ENCODE peak calls at places on chromosome 1, in eight cellular contexts. L is GM12878; U is CD8-positive, alpha-beta memory T cell; O is Panc1; K is tibial artery; R is adrenal gland; J is upper lobe of right lung; S is hepatocyte. T is an unnamed sample. For H3K4me1, H3K9me3 and H3K36me3, the result is how much of the 10 kb centered on the place peaks cover.

GRCh38 chr1:19799233-19799876 is 361 bp downstream of the TMCO4 start:
- DNase-seq in L (no peak), U (peak), O (no peak), K (peak), R (peak), J (peak), S (peak), T (peak)

GRCh38 chr1:83836543-83836942 is 162.4 kb downstream of the TTLL7 start:
- DNase-seq in L (no peak), U (no peak), O (no peak), K (no peak), R (no peak), J (no peak), S (no peak), T (no peak)

GRCh38 chr1:180231506-180232420 is 1.7 kb downstream of the LHX4 start:
- DNase-seq in L (no peak), U (no peak), O (no peak), K (peak), R (no peak), J (no peak), S (no peak), T (peak)

GRCh38 chr1:208183977-208184901 is 59.9 kb downstream of the PLXNA2 start:
- DNase-seq in L (no peak), U (no peak), O (no peak), K (peak), R (no peak), J (no peak), S (peak), T (no peak)

GRCh38 chr1:6212193-6212959 is 6.5 kb downstream of the RNF207 start:
- DNase-seq in L (no peak), U (no peak), O (no peak), K (no peak), R (no peak), J (no peak), S (no peak), T (no peak)

GRCh38 chr1:73804935-73805334 is 393.0 kb downstream of the LRRIQ3 start:
- DNase-seq in L (no peak), U (no peak), O (no peak), K (no peak), R (no peak), J (no peak), S (no peak), T (no peak)

GRCh38 chr1:35988237-35988636 is 57.3 kb downstream of the AGO3 start:
- DNase-seq in L (no peak), U (no peak), O (no peak), K (no peak), R (no peak), J (no peak), S (no peak), T (no peak)

GRCh38 chr1:230210979-230211336 is 143.9 kb downstream of the GALNT2 start:
- DNase-seq in L (no peak), U (no peak), O (no peak), K (no peak), R (no peak), J (no peak), S (no peak), T (no peak)

GRCh38 chr1:28966617-28967016 is 52.2 kb downstream of the EPB41 start:
- DNase-seq in L (no peak), U (no peak), O (no peak), K (no peak), R (no peak), J (no peak), S (peak), T (no peak)

GRCh38 chr1:235093013-235093618 is 35.5 kb downstream of the TOMM20 start:
- DNase-seq in L (no peak), U (no peak), O (no peak), K (peak), R (peak), J (peak), S (peak), T (no peak)

GRCh38 chr1:176102243-176102642 is 104.8 kb downstream of the COP1 start:
- DNase-seq in L (no peak), U (no peak), O (no peak), K (no peak), R (no peak), J (no peak), S (peak), T (no peak)

GRCh38 chr1:234108921-234109320 is 204.4 kb downstream of the SLC35F3 start:
- DNase-seq in L (no peak), U (no peak), O (peak), K (no peak), R (no peak), J (no peak), S (peak), T (no peak)

GRCh38 chr1:1371354-1371740 is 3.7 kb downstream of the AURKAIP1 start:
- DNase-seq in L (no peak), U (peak), O (no peak), K (no peak), R (no peak), J (no peak), S (no peak), T (peak)

GRCh38 chr1:17485280-17485679 is 45.8 kb upstream of the RCC2 start:
- DNase-seq in L (no peak), U (no peak), O (no peak), K (no peak), R (peak), J (no peak), S (no peak), T (no peak)

GRCh38 chr1:156775799-156776198 is 8.5 kb downstream of the PRCC start:
- DNase-seq in L (no peak), U (no peak), O (no peak), K (no peak), R (no peak), J (no peak), S (no peak), T (no peak)

GRCh38 chr1:156772222-156772621 is 4.9 kb downstream of the PRCC start:
- DNase-seq in L (no peak), U (no peak), O (no peak), K (no peak), R (no peak), J (no peak), S (no peak), T (no peak)

GRCh38 chr1:156776942-156777341 is 9.6 kb downstream of the PRCC start:
- DNase-seq in L (no peak), U (no peak), O (no peak), K (no peak), R (no peak), J (no peak), S (no peak), T (no peak)

GRCh38 chr1:156773607-156774006 is 6.3 kb downstream of the PRCC start:
- DNase-seq in L (no peak), U (no peak), O (no peak), K (no peak), R (no peak), J (no peak), S (no peak), T (no peak)

GRCh38 chr1:156772728-156773497 is 5.6 kb downstream of the PRCC start:
- DNase-seq in L (no peak), U (no peak), O (no peak), K (peak), R (peak), J (no peak), S (no peak), T (no peak)
- H3K4me1 ChIP-seq in L (under half), U (half or more), O (under half), K (half or more), R (under half), J (under half), S (under half), T (under half)

GRCh38 chr1:2908561-2908960 is 107.1 kb upstream of the TTC34 start:
- DNase-seq in L (no peak), U (no peak), O (no peak), K (no peak), R (no peak), J (no peak), S (no peak), T (no peak)

GRCh38 chr1:2908081-2908480 is 106.6 kb upstream of the TTC34 start:
- DNase-seq in L (no peak), U (no peak), O (no peak), K (no peak), R (no peak), J (no peak), S (no peak), T (no peak)

GRCh38 chr1:2906620-2907019 is 105.1 kb upstream of the TTC34 start:
- DNase-seq in L (no peak), U (no peak), O (no peak), K (no peak), R (no peak), J (no peak), S (no peak), T (no peak)

GRCh38 chr1:2906105-2906504 is 104.6 kb upstream of the TTC34 start:
- DNase-seq in L (no peak), U (no peak), O (no peak), K (no peak), R (no peak), J (no peak), S (no peak), T (no peak)

DNA sequence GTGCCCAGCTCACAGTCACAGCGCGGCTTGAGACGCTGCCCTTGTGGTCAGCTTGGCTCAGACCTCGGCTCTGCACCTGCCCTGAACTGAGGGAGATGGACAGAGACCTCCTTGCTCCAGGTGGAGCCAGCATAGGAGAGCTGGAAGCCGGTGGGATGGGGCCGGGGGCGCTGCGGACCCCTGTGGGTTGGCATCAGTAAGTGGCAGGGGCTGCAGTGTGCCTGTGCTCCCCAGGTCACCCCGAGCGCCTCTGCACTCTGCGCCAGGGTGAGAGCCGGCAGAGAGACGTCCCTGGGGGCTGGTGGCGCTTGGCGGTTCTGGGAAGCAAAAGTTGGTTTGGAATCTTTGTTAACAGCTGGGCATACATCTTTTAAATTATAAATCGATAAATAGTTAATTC is 105.6 kb upstream of the TTC34 start:
- DNase-seq in L (no peak), U (no peak), O (no peak), K (no peak), R (no peak), J (no peak), S (no peak), T (no peak)
- H3K9me3 ChIP-seq in L (under half), U (under half), O (under half), K (under half), R (under half), J (under half), S (under half), T (under half)

GRCh38 chr1:112454316-112454715 is 54.4 kb upstream of the WNT2B start:
- DNase-seq in L (no peak), U (no peak), O (no peak), K (no peak), R (no peak), J (no peak), S (no peak), T (no peak)
- H3K36me3 ChIP-seq in L (under half), U (under half), O (under half), K (half or more), R (under half), J (under half), S (under half), T (under half)

DNA sequence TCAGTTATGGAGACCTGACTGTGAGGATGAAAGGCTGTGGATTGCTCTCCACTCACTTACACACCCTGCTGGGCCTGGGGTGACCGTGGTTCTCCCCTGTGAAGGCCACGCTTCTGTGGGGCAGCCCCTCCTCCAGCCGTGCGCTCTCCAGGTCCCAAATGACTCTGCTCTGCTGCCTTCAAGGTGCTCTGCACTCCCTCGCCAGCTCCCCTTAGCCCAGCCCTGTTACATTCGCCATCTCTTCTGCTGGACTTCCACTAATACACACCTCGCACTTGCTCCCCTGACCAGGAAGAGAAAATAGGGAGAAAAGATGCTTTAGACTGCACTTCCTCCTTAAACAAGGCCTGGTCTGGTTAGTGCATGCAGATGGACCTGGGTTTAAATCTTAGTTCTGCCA is 24.6 kb downstream of the OPTC start:
- DNase-seq in L (no peak), U (no peak), O (no peak), K (no peak), R (no peak), J (no peak), S (no peak), T (no peak)
- H3K4me1 ChIP-seq in L (under half), U (under half), O (under half), K (under half), R (under half), J (under half), S (under half), T (under half)

DNA sequence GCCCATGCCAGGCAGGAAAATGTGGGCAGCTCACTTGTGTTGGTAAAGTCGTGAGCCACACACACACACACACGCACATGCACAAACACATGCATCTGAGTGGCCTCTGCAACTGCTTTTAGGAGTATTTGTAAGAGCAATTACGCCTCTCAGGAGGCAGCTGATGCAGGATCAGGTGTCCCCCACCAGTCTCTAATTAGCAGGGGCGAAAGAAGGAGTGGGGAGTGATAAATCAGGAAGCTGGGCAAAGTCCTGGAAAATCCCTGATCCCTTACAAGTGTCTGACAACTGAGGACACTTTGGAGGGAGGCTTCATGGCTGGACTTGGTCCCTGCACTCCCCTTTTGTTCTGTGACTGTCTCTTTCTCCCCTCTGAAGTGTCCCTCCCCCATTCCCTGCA is 5.7 kb upstream of the IVL start:
- DNase-seq in L (no peak), U (no peak), O (no peak), K (no peak), R (no peak), J (no peak), S (no peak), T (no peak)
- H3K9me3 ChIP-seq in L (under half), U (under half), O (under half), K (under half), R (under half), J (under half), S (under half), T (under half)

GRCh38 chr1:226066415-226067077 is 4.0 kb downstream of the H3-3A start:
- DNase-seq in L (no peak), U (no peak), O (no peak), K (no peak), R (no peak), J (no peak), S (no peak), T (no peak)
- H3K36me3 ChIP-seq in L (under half), U (under half), O (half or more), K (half or more), R (under half), J (half or more), S (under half), T (half or more)

T was measured in naive thymus-derived CD4-positive, alpha-beta T cell.